ENCODE peak calls at places on chromosomes 7 and 10, in six cellular contexts. J, N, E, T, K and W are unnamed samples.
A peak's percentile ranks its signal among the peaks of the same experiment; 100 is the strongest.

GRCh38 chr7:33129806-33130153 is 416 bp downstream of the BBS9 start:
- DNase-seq in T (no peak), E (no peak), N (no peak), J (no peak), K (no peak), W (no peak)

GRCh38 chr7:101820703-101821102 is 3.3 kb downstream of the CUX1 start:
- DNase-seq in E (no peak), K (no peak), T (no peak), J (no peak), N (no peak), W (no peak)

GRCh38 chr7:24572421-24573007 is 738 bp upstream of the PALS2 start:
- DNase-seq in N (peak; percentile 62), K (peak; percentile 58), J (no peak), T (peak; percentile 36), E (no peak), W (no peak)

GRCh38 chr7:29040570-29040906 is 82.4 kb upstream of the TRIL start:
- DNase-seq in K (peak; percentile 31), E (no peak), N (no peak), T (no peak), J (no peak), W (no peak)

GRCh38 chr10:85614981-85615380 is 751.6 kb downstream of the GRID1 start:
- DNase-seq in T (no peak), E (no peak), K (no peak), N (no peak), J (no peak), W (no peak)

GRCh38 chr10:82850166-82850565 is 975.2 kb downstream of the NRG3 start:
- DNase-seq in T (no peak), J (no peak), K (no peak), N (no peak), E (no peak), W (no peak)

GRCh38 chr7:107813524-107813923 is 10.5 kb upstream of the SLC26A3 start:
- DNase-seq in N (no peak), T (peak; percentile 54), E (no peak), K (no peak), J (no peak), W (no peak)

GRCh38 chr10:129916506-129916995 is 47.5 kb downstream of the EBF3 start:
- DNase-seq in E (no peak), N (no peak), T (no peak), J (no peak), K (no peak), W (no peak)

GRCh38 chr10:34235164-34235832 is 579.8 kb downstream of the PARD3 start:
- DNase-seq in J (no peak), K (no peak), T (no peak), E (no peak), N (no peak), W (no peak)

GRCh38 chr10:72081210-72081609 is 7.1 kb downstream of the SPOCK2 start:
- DNase-seq in E (no peak), T (no peak), K (no peak), N (no peak), J (no peak), W (no peak)

GRCh38 chr10:90064295-90064694 is 362.9 kb downstream of the KIF20B start:
- DNase-seq in T (no peak), N (no peak), K (no peak), J (no peak), E (no peak), W (no peak)